ENCODE peak calls at places on chromosomes 1 and 21, in seven cellular contexts. One of them, this sample, is unnamed.

GRCh38 chr1:182615468-182616129 is 11.4 kb upstream of the RGS16 start:
- DNase-seq in natural killer cell: no peak
- DNase-seq in A549: no peak
- DNase-seq in colonic mucosa: peak; percentile 41
- DNase-seq in HepG2: no peak
- DNase-seq in endothelial cell: no peak
- DNase-seq in ovary: peak; percentile 65
- DNase-seq in this sample: peak; percentile 40

GRCh38 chr1:233183226-233184020 is 112.1 kb downstream of the PCNX2 start:
- DNase-seq in A549: no peak
- DNase-seq in endothelial cell: no peak
- DNase-seq in natural killer cell: no peak
- DNase-seq in ovary: no peak
- DNase-seq in HepG2: no peak
- DNase-seq in colonic mucosa: no peak
- DNase-seq in this sample: peak; percentile 72

GRCh38 chr1:199085903-199086302 is 447.1 kb downstream of the PTPRC start:
- DNase-seq in endothelial cell: no peak
- DNase-seq in natural killer cell: no peak
- DNase-seq in HepG2: no peak
- DNase-seq in A549: no peak
- DNase-seq in ovary: no peak
- DNase-seq in colonic mucosa: no peak
- DNase-seq in this sample: no peak

GRCh38 chr1:53415432-53415831 is 43.8 kb upstream of the DMRTB1 start:
- DNase-seq in HepG2: no peak
- DNase-seq in A549: no peak
- DNase-seq in ovary: no peak
- DNase-seq in natural killer cell: no peak
- DNase-seq in colonic mucosa: no peak
- DNase-seq in endothelial cell: no peak
- DNase-seq in this sample: no peak

GRCh38 chr21:41956926-41957729 is 3.3 kb upstream of the C2CD2 start:
- DNase-seq in endothelial cell: no peak
- DNase-seq in HepG2: no peak
- DNase-seq in natural killer cell: no peak
- DNase-seq in colonic mucosa: no peak
- DNase-seq in A549: peak; percentile 55
- DNase-seq in ovary: no peak
- DNase-seq in this sample: peak; percentile 85

GRCh38 chr1:226800763-226801380 is 61.8 kb upstream of the ITPKB start:
- DNase-seq in ovary: no peak
- DNase-seq in colonic mucosa: no peak
- DNase-seq in natural killer cell: no peak
- DNase-seq in endothelial cell: no peak
- DNase-seq in HepG2: no peak
- DNase-seq in A549: no peak
- DNase-seq in this sample: no peak

GRCh38 chr21:42012344-42012743 is 2.2 kb upstream of the ZBTB21 start:
- DNase-seq in A549: no peak
- DNase-seq in HepG2: no peak
- DNase-seq in colonic mucosa: no peak
- DNase-seq in natural killer cell: no peak
- DNase-seq in endothelial cell: no peak
- DNase-seq in ovary: no peak
- DNase-seq in this sample: no peak

GRCh38 chr21:25383545-25383944 is 223.7 kb downstream of the MRPL39 start:
- DNase-seq in endothelial cell: no peak
- DNase-seq in ovary: no peak
- DNase-seq in A549: no peak
- DNase-seq in HepG2: no peak
- DNase-seq in natural killer cell: no peak
- DNase-seq in colonic mucosa: no peak
- DNase-seq in this sample: no peak

GRCh38 chr1:217281332-217281731 is 349.6 kb downstream of the GPATCH2 start:
- DNase-seq in A549: no peak
- DNase-seq in HepG2: no peak
- DNase-seq in natural killer cell: no peak
- DNase-seq in ovary: no peak
- DNase-seq in endothelial cell: no peak
- DNase-seq in colonic mucosa: no peak
- DNase-seq in this sample: no peak

GRCh38 chr1:161473363-161473762 is 31.9 kb upstream of the FCGR2A start:
- DNase-seq in endothelial cell: no peak
- DNase-seq in natural killer cell: no peak
- DNase-seq in A549: peak; percentile 56
- DNase-seq in HepG2: peak; percentile 27
- DNase-seq in ovary: no peak
- DNase-seq in colonic mucosa: peak; percentile 35
- DNase-seq in this sample: peak; percentile 32

GRCh38 chr1:186617860-186618780 is 62.1 kb downstream of the PTGS2 start:
- DNase-seq in ovary: no peak
- DNase-seq in A549: peak; percentile 67
- DNase-seq in HepG2: no peak
- DNase-seq in colonic mucosa: peak; percentile 58
- DNase-seq in endothelial cell: no peak
- DNase-seq in natural killer cell: no peak
- DNase-seq in this sample: peak; percentile 37

GRCh38 chr1:83500531-83500930 is 498.4 kb downstream of the TTLL7 start:
- DNase-seq in colonic mucosa: no peak
- DNase-seq in ovary: no peak
- DNase-seq in endothelial cell: no peak
- DNase-seq in HepG2: no peak
- DNase-seq in A549: no peak
- DNase-seq in natural killer cell: no peak
- DNase-seq in this sample: no peak

GRCh38 chr1:2227341-2228156 is 570 bp upstream of the SKI start:
- DNase-seq in natural killer cell: peak; percentile 92
- DNase-seq in endothelial cell: peak; percentile 99
- DNase-seq in ovary: peak; percentile 97
- DNase-seq in A549: peak; percentile 94
- DNase-seq in HepG2: peak; percentile 89
- DNase-seq in colonic mucosa: peak; percentile 93
- DNase-seq in this sample: peak; percentile 98

GRCh38 chr21:26470361-26471115 is 102.5 kb downstream of the CYYR1 start:
- DNase-seq in natural killer cell: no peak
- DNase-seq in HepG2: no peak
- DNase-seq in A549: no peak
- DNase-seq in ovary: no peak
- DNase-seq in endothelial cell: no peak
- DNase-seq in colonic mucosa: no peak
- DNase-seq in this sample: no peak

GRCh38 chr1:166920561-166921475 is 44.8 kb upstream of the TADA1 start:
- DNase-seq in ovary: no peak
- DNase-seq in endothelial cell: peak; percentile 52
- DNase-seq in colonic mucosa: peak; percentile 31
- DNase-seq in HepG2: no peak
- DNase-seq in A549: peak; percentile 15
- DNase-seq in natural killer cell: no peak
- DNase-seq in this sample: no peak

GRCh38 chr1:179079113-179079761 is 2.6 kb upstream of the TOR3A start:
- DNase-seq in A549: peak; percentile 86
- DNase-seq in endothelial cell: peak; percentile 49
- DNase-seq in natural killer cell: no peak
- DNase-seq in HepG2: peak; percentile 64
- DNase-seq in colonic mucosa: peak; percentile 67
- DNase-seq in ovary: peak; percentile 72
- DNase-seq in this sample: peak; percentile 89

GRCh38 chr1:165928075-165928731 is 100.8 kb downstream of the UCK2 start:
- DNase-seq in endothelial cell: peak; percentile 67
- DNase-seq in HepG2: peak; percentile 43
- DNase-seq in colonic mucosa: peak; percentile 43
- DNase-seq in natural killer cell: no peak
- DNase-seq in ovary: no peak
- DNase-seq in A549: peak; percentile 60
- DNase-seq in this sample: peak; percentile 64

GRCh38 chr1:32568929-32569328 is 29.7 kb downstream of the ZBTB8A start:
- DNase-seq in ovary: no peak
- DNase-seq in endothelial cell: no peak
- DNase-seq in natural killer cell: no peak
- DNase-seq in HepG2: no peak
- DNase-seq in A549: no peak
- DNase-seq in colonic mucosa: no peak
- DNase-seq in this sample: no peak

GRCh38 chr1:20032425-20032824 is 37.6 kb upstream of the PLA2G5 start:
- DNase-seq in natural killer cell: no peak
- DNase-seq in ovary: no peak
- DNase-seq in endothelial cell: no peak
- DNase-seq in colonic mucosa: no peak
- DNase-seq in HepG2: no peak
- DNase-seq in A549: no peak
- DNase-seq in this sample: no peak

GRCh38 chr1:31760422-31760900 is 3.7 kb downstream of the ADGRB2 start:
- DNase-seq in colonic mucosa: no peak
- DNase-seq in ovary: no peak
- DNase-seq in endothelial cell: no peak
- DNase-seq in A549: no peak
- DNase-seq in HepG2: no peak
- DNase-seq in natural killer cell: no peak
- DNase-seq in this sample: no peak

GRCh38 chr1:208461680-208462079 is 217.5 kb upstream of the PLXNA2 start:
- DNase-seq in A549: peak; percentile 7
- DNase-seq in endothelial cell: no peak
- DNase-seq in ovary: no peak
- DNase-seq in HepG2: no peak
- DNase-seq in natural killer cell: no peak
- DNase-seq in colonic mucosa: no peak
- DNase-seq in this sample: peak; percentile 2
- TF ChIP-seq CTCF in A549: no peak
- TF ChIP-seq CTCF in endothelial cell: peak; percentile 63
- TF ChIP-seq CTCF in ovary: no peak
- TF ChIP-seq CTCF in HepG2: no peak
- TF ChIP-seq CTCF in natural killer cell: no peak
- TF ChIP-seq CTCF in colonic mucosa: no peak
- TF ChIP-seq CTCF in this sample: peak; percentile 33

GRCh38 chr1:113055570-113055969 is 17.4 kb upstream of the LRIG2 start:
- DNase-seq in natural killer cell: no peak
- DNase-seq in A549: no peak
- DNase-seq in endothelial cell: no peak
- DNase-seq in colonic mucosa: no peak
- DNase-seq in ovary: no peak
- DNase-seq in HepG2: no peak
- DNase-seq in this sample: no peak

GRCh38 chr1:113058861-113059441 is 14.0 kb upstream of the LRIG2 start:
- DNase-seq in natural killer cell: no peak
- DNase-seq in A549: no peak
- DNase-seq in HepG2: no peak
- DNase-seq in colonic mucosa: no peak
- DNase-seq in endothelial cell: peak; percentile 32
- DNase-seq in ovary: no peak
- DNase-seq in this sample: no peak

GRCh38 chr1:113053344-113054138 is 19.5 kb upstream of the LRIG2 start:
- DNase-seq in colonic mucosa: no peak
- DNase-seq in natural killer cell: no peak
- DNase-seq in ovary: no peak
- DNase-seq in A549: no peak
- DNase-seq in HepG2: no peak
- DNase-seq in endothelial cell: no peak
- DNase-seq in this sample: no peak

GRCh38 chr1:113057006-113057405 is 16.0 kb upstream of the LRIG2 start:
- DNase-seq in colonic mucosa: no peak
- DNase-seq in endothelial cell: peak; percentile 45
- DNase-seq in A549: no peak
- DNase-seq in ovary: no peak
- DNase-seq in HepG2: no peak
- DNase-seq in natural killer cell: no peak
- DNase-seq in this sample: peak; percentile 34
- TF ChIP-seq CTCF in colonic mucosa: no peak
- TF ChIP-seq CTCF in endothelial cell: no peak
- TF ChIP-seq CTCF in A549: no peak
- TF ChIP-seq CTCF in ovary: no peak
- TF ChIP-seq CTCF in HepG2: peak; percentile 31
- TF ChIP-seq CTCF in natural killer cell: no peak
- TF ChIP-seq CTCF in this sample: peak; percentile 4

DNA sequence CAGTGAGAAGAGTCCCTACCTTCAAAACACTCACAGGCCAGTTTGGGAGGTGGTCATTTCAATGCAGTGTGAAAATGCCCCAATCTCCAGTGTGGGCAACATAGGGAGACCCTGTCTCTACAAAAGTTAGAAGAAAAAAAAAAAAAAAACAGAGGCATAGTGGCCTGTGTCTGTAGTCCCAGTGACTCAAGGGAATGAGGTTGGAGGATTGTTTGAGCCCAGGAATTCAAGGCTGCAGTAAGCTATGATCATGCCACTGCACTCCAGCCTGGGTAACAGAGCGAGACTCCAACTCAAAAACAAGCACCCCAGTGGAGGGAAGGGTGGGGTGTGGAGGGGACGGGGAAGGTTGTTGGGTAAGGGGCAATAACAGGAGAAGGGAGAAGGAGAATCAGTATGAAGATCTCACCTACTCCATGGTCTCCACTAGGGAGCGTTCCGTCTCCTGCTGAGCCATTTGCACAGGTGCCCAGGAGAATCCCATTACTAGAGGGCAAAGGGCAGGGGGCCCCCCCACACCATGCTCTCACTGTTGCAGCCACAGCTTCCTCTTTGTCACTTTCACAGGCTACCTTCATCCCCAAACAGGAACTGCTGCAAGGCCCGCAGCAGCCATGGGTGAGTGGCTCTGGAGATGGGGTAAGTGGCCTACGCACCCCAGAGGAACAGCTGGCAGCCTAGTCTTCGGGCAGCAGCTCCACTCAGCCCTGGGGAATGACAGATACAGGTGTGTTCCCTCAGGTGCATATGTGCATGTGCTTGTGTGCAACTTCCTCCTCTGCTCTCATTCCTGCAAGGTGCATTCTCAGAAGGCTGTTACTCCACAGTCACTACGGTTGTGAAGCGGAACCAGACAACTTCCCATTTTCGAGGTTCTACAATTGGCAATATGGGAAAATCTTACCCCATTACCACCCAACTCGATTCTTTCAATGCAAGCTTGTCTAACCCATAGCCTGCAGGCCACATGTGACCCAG is 87.9 kb upstream of the LYST start:
- DNase-seq in HepG2: peak; percentile 37
- DNase-seq in colonic mucosa: peak; percentile 62
- DNase-seq in A549: no peak
- DNase-seq in natural killer cell: peak; percentile 33
- DNase-seq in endothelial cell: no peak
- DNase-seq in ovary: no peak
- DNase-seq in this sample: no peak
- TF ChIP-seq CTCF in HepG2: peak; percentile 64
- TF ChIP-seq CTCF in colonic mucosa: no peak
- TF ChIP-seq CTCF in A549: no peak
- TF ChIP-seq CTCF in natural killer cell: no peak
- TF ChIP-seq CTCF in endothelial cell: no peak
- TF ChIP-seq CTCF in ovary: no peak
- TF ChIP-seq CTCF in this sample: no peak

GRCh38 chr21:29029524-29029923 is 5.1 kb downstream of the USP16 start:
- DNase-seq in HepG2: no peak
- DNase-seq in natural killer cell: no peak
- DNase-seq in endothelial cell: no peak
- DNase-seq in ovary: no peak
- DNase-seq in colonic mucosa: no peak
- DNase-seq in A549: no peak
- DNase-seq in this sample: peak; percentile 28

GRCh38 chr21:29025328-29025713 is 853 bp downstream of the USP16 start:
- DNase-seq in HepG2: no peak
- DNase-seq in natural killer cell: no peak
- DNase-seq in A549: no peak
- DNase-seq in ovary: no peak
- DNase-seq in colonic mucosa: no peak
- DNase-seq in endothelial cell: no peak
- DNase-seq in this sample: peak; percentile 41

GRCh38 chr21:29022141-29022540 is 2.3 kb upstream of the USP16 start:
- DNase-seq in endothelial cell: no peak
- DNase-seq in colonic mucosa: no peak
- DNase-seq in A549: no peak
- DNase-seq in ovary: no peak
- DNase-seq in HepG2: peak; percentile 16
- DNase-seq in natural killer cell: no peak
- DNase-seq in this sample: no peak

GRCh38 chr21:29024474-29025327 is at the start of gene USP16:
- DNase-seq in HepG2: peak; percentile 95
- DNase-seq in ovary: peak; percentile 96
- DNase-seq in A549: peak; percentile 98
- DNase-seq in endothelial cell: peak; percentile 90
- DNase-seq in natural killer cell: peak; percentile 96
- DNase-seq in colonic mucosa: peak; percentile 97
- DNase-seq in this sample: peak; percentile 100
- TF ChIP-seq CTCF in HepG2: no peak
- TF ChIP-seq CTCF in ovary: no peak
- TF ChIP-seq CTCF in A549: no peak
- TF ChIP-seq CTCF in endothelial cell: no peak
- TF ChIP-seq CTCF in natural killer cell: no peak
- TF ChIP-seq CTCF in colonic mucosa: peak; percentile 24
- TF ChIP-seq CTCF in this sample: peak; percentile 23

This sample was measured in choroid plexus epithelial cell.